ENCODE peak calls at places on chromosome 1, in six cellular contexts. R, L, F, Q, U and A are unnamed samples.

GRCh38 chr1:198734323-198735008 is 95.6 kb downstream of the PTPRC start:
- DNase-seq in R (no peak), L (no peak), F (no peak), Q (no peak), U (no peak), A (no peak)

GRCh38 chr1:50742523-50742922 is 217.5 kb downstream of the FAF1 start:
- DNase-seq in R (no peak), L (no peak), F (no peak), Q (no peak), U (no peak), A (no peak)

GRCh38 chr1:26541431-26541815 is 11.9 kb downstream of the RPS6KA1 start:
- DNase-seq in R (no peak), L (no peak), F (no peak), Q (no peak), U (no peak), A (no peak)

GRCh38 chr1:204307334-204307883 is 52.3 kb downstream of the PLEKHA6 start:
- DNase-seq in R (peak), L (no peak), F (no peak), Q (no peak), U (peak), A (no peak)

GRCh38 chr1:34690269-34690668 is 64.6 kb upstream of the GJB5 start:
- DNase-seq in R (no peak), L (no peak), F (no peak), Q (no peak), U (no peak), A (no peak)

GRCh38 chr1:244137725-244138124 is 86.6 kb downstream of the ZBTB18 start:
- DNase-seq in R (no peak), L (no peak), F (no peak), Q (no peak), U (no peak), A (no peak)

GRCh38 chr1:116581323-116581885 is 10.6 kb upstream of the CD58 start:
- DNase-seq in R (no peak), L (no peak), F (no peak), Q (no peak), U (no peak), A (no peak)

GRCh38 chr1:220281159-220281574 is 8.9 kb upstream of the RAB3GAP2 start:
- DNase-seq in R (peak), L (no peak), F (no peak), Q (no peak), U (no peak), A (no peak)

GRCh38 chr1:244354810-244355278 is 96.9 kb downstream of the ADSS2 start:
- DNase-seq in R (no peak), L (no peak), F (no peak), Q (no peak), U (no peak), A (no peak)

GRCh38 chr1:55437692-55438091 is 222.5 kb upstream of the USP24 start:
- DNase-seq in R (no peak), L (no peak), F (no peak), Q (no peak), U (no peak), A (no peak)

GRCh38 chr1:181033128-181033798 is 520 bp upstream of the MR1 start:
- DNase-seq in R (no peak), L (no peak), F (no peak), Q (peak), U (peak), A (peak)

GRCh38 chr1:87399264-87399663 is 70.6 kb downstream of the LMO4 start:
- DNase-seq in R (no peak), L (no peak), F (no peak), Q (no peak), U (no peak), A (no peak)

GRCh38 chr1:227886503-227886961 is 61.2 kb downstream of the WNT9A start:
- DNase-seq in R (no peak), L (no peak), F (no peak), Q (no peak), U (no peak), A (no peak)

GRCh38 chr1:241531195-241532172 is 694 bp upstream of the KMO start:
- DNase-seq in R (peak), L (no peak), F (no peak), Q (no peak), U (no peak), A (peak)

GRCh38 chr1:215181518-215181917 is 99.0 kb downstream of the KCNK2 start:
- DNase-seq in R (no peak), L (no peak), F (no peak), Q (no peak), U (no peak), A (no peak)

GRCh38 chr1:29425656-29426055 is 189.3 kb downstream of the PTPRU start:
- DNase-seq in R (no peak), L (no peak), F (no peak), Q (no peak), U (no peak), A (no peak)

GRCh38 chr1:43034195-43034658 is 75.6 kb upstream of the SLC2A1 start:
- DNase-seq in R (no peak), L (no peak), F (no peak), Q (no peak), U (no peak), A (no peak)

GRCh38 chr1:94068831-94069648 is 51.9 kb downstream of the ABCA4 start:
- DNase-seq in R (no peak), L (no peak), F (no peak), Q (no peak), U (no peak), A (no peak)